ENCODE peak calls at places on chromosome 11, in four cellular contexts. M is GM12878, X is HL-60, D is K562. Y is an unnamed sample.

GRCh38 chr11:108170191-108170590 is 48.8 kb downstream of the ACAT1 start:
- DNase-seq in M (no peak), X (no peak), D (no peak), Y (no peak)

GRCh38 chr11:46248270-46249102 is 29.0 kb upstream of the CREB3L1 start:
- DNase-seq in M (no peak), X (no peak), D (peak), Y (no peak)

GRCh38 chr11:75462117-75462653 is 29.2 kb upstream of the KLHL35 start:
- DNase-seq in M (no peak), X (no peak), D (no peak), Y (no peak)

GRCh38 chr11:61336171-61336935 is 3.3 kb downstream of the TKFC start:
- DNase-seq in M (peak), X (peak), D (peak), Y (peak)

GRCh38 chr11:103541186-103541795 is 432.1 kb downstream of the DYNC2H1 start:
- DNase-seq in M (no peak), X (no peak), D (no peak), Y (no peak)

GRCh38 chr11:61695917-61696316 is 15.7 kb downstream of the DAGLA start:
- DNase-seq in M (peak), X (no peak), D (peak), Y (peak)

GRCh38 chr11:101458161-101458560 is 125.6 kb downstream of the TRPC6 start:
- DNase-seq in M (no peak), X (no peak), D (no peak), Y (no peak)

GRCh38 chr11:11263238-11264030 is 89.6 kb downstream of the CSNK2A3 start:
- DNase-seq in M (no peak), X (no peak), D (no peak), Y (no peak)

GRCh38 chr11:73404048-73404447 is 27.8 kb downstream of the RELT start:
- DNase-seq in M (no peak), X (peak), D (peak), Y (no peak)

GRCh38 chr11:104926771-104927470 is 28.7 kb upstream of the CASP12 start:
- DNase-seq in M (no peak), X (no peak), D (no peak), Y (no peak)

GRCh38 chr11:1822648-1823375 is 12.0 kb upstream of the SYT8 start:
- DNase-seq in M (no peak), X (no peak), D (no peak), Y (no peak)

GRCh38 chr11:133955945-133956421 is 785 bp downstream of the IGSF9B start:
- DNase-seq in M (no peak), X (no peak), D (no peak), Y (no peak)

GRCh38 chr11:72039108-72039850 is 40.6 kb downstream of the IL18BP start:
- DNase-seq in M (no peak), X (no peak), D (no peak), Y (no peak)

GRCh38 chr11:10930224-10930960 is 72.5 kb upstream of the ZBED5 start:
- DNase-seq in M (no peak), X (peak), D (no peak), Y (no peak)

GRCh38 chr11:16815047-16815767 is 76.8 kb downstream of the C11orf58 start:
- DNase-seq in M (no peak), X (peak), D (no peak), Y (no peak)

GRCh38 chr11:69908511-69909220 is 89.5 kb upstream of the FGF3 start:
- DNase-seq in M (no peak), X (no peak), D (no peak), Y (no peak)

GRCh38 chr11:95791385-95792033 is 1.2 kb downstream of the CEP57 start:
- DNase-seq in M (no peak), X (no peak), D (no peak), Y (no peak)

GRCh38 chr11:123547180-123547579 is 107.2 kb downstream of the SCN3B start:
- DNase-seq in M (peak), X (no peak), D (no peak), Y (peak)

GRCh38 chr11:41779401-41779960 is 320.0 kb upstream of the LRRC4C start:
- DNase-seq in M (no peak), X (no peak), D (no peak), Y (no peak)

GRCh38 chr11:7538466-7539454 is 25.0 kb downstream of the PPFIBP2 start:
- DNase-seq in M (no peak), X (no peak), D (no peak), Y (no peak)

DNA sequence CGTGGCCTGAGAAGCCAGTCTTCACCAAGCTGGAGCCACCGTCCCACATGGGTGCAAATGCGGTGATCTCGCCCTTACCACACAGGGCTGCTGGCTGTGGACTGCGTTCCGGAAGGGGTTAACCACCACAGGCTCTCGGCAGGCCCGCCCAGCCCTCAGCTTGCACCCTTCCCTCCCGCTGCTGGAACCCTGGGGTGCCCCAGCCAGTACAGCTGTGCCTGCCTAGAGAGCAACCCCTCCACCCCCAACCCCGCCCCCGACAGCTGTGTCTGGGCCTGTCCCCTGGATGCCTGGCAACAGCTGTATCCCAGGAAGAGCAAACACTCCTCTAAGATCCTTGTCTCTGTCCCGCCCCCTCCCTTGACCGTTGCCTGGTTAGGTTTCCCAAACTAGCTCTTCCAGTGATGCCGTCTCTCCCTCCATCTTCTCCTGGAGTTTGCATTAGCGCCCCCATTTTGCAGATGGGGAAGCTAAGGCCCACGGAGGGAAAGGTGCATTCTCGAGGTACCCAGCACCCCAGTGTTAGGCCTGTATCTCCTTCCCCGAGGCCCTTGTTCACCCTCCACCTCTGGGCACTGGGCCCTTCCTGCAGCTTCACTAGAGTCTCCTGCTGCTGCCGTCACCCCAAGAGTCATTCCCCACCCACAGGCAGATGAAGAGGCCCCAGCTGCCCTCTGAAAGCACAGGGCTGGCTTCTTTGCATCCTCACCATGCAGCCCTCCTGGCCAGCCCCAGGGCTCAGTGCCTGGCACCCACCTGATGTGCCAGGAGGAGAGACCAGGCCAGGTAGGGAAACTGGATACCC is 12.6 kb upstream of the COX8A start:
- DNase-seq in M (no peak), X (peak), D (peak), Y (no peak)
- TF ChIP-seq SPI1 in M (no peak), X (no peak), D (no peak), Y (no peak)

DNA sequence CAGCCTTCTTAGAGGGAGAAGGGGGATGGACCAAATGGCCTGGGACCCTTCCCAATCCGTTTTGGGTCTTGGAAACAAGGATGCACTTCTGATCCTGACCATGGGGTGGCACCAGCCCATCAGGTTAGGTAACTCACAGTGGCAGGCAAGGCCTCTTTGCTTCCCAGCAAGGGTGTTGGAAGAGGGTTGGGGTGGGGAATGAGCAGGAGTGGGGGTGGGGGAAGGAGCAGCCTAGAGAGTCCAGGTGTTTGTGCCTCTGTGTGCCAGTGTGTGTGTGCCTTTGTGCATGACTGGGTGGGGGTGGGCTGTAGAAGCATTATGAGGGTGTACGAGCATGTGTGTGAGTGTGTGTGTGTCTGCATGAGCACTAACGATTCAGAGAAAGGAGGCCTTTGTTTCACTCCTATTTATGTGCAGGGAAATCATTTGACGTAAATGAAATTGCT is 213.1 kb downstream of the INSC start:
- DNase-seq in M (no peak), X (peak), D (peak), Y (peak)
- TF ChIP-seq POLR2AphosphoS5 in M (no peak), X (no peak), D (no peak), Y (no peak)

DNA sequence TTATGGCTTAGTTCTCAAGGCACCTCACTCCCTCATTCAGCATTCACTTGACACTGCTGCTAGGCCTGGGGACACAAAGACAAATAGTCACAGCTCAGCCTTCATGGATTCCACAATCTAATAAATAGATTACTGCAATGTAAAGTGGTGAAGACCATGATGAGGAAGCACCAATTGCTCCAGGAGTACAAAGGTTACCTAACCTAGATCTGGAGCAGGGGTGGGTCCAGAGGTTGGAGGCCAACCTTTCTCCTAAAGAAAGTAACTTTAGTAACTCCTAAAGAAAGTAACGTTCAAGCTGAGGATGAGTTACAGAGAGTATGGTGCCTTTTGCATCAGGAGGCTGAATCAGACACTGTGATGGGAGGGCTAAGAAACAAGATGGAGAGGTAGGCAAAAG is 4.1 kb downstream of the TRIM3 start:
- DNase-seq in M (no peak), X (no peak), D (no peak), Y (no peak)
- TF ChIP-seq SPI1 in M (no peak), X (no peak), D (no peak), Y (no peak)

DNA sequence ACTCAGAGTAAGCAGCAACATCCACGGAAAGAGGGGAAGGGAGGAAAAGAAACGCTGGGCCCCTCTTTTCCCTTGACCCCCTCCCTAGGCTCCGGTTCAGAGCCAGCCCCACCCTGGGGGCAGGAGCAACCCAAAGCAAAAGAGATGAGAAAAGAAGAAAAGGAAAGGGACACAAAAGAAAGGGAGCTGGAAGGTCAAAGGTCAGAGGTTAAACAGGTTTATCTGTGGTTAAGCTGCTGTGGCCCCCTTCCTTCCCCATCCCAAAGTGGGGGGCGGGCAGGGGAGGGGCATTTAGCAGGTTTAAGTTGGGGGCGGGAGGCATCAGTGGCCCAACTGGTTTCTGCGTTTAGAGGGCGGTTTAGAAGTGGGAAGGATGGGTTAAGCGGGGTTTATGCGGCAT is 35.6 kb downstream of the SLC22A12 start:
- DNase-seq in M (no peak), X (no peak), D (no peak), Y (no peak)
- TF ChIP-seq POLR2AphosphoS5 in M (no peak), X (no peak), D (no peak), Y (no peak)

GRCh38 chr11:113615098-113615497 is 91.0 kb downstream of the TMPRSS5 start:
- DNase-seq in M (no peak), X (no peak), D (no peak), Y (no peak)
- TF ChIP-seq SPI1 in M (no peak), X (no peak), D (no peak), Y (no peak)

GRCh38 chr11:111306321-111306720 is 8.0 kb downstream of the POU2AF3 start:
- DNase-seq in M (no peak), X (no peak), D (no peak), Y (no peak)

GRCh38 chr11:111307472-111308108 is 9.2 kb downstream of the POU2AF3 start:
- DNase-seq in M (no peak), X (no peak), D (no peak), Y (no peak)

GRCh38 chr11:111310088-111310487 is 11.7 kb downstream of the POU2AF3 start:
- DNase-seq in M (no peak), X (no peak), D (no peak), Y (no peak)

GRCh38 chr11:111309516-111309915 is 11.2 kb downstream of the POU2AF3 start:
- DNase-seq in M (no peak), X (no peak), D (no peak), Y (no peak)

DNA sequence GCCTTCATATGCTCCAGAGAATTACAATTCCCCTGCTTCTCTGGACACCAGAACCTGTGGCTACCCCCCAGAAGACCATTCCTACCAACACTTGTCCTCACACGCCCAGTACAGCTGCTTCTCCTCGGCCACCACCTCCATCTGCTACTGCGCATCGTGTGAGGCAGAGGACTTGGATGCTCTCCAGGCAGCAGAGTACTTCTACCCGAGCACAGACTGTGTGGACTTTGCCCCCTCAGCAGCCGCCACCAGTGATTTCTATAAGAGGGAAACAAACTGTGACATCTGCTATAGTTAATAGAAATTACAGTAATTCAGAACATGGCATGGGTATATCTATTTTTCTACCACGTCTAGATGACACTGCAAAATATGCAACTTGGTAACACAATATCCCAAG is 9.8 kb downstream of the POU2AF3 start:
- DNase-seq in M (no peak), X (no peak), D (no peak), Y (no peak)
- TF ChIP-seq POLR2AphosphoS5 in M (no peak), X (no peak), D (no peak), Y (no peak)

GRCh38 chr11:2824851-2825250 is 60.7 kb downstream of the CDKN1C start:
- DNase-seq in M (no peak), X (no peak), D (no peak), Y (no peak)
- TF ChIP-seq SPI1 in M (no peak), X (no peak), D (no peak), Y (no peak)

DNA sequence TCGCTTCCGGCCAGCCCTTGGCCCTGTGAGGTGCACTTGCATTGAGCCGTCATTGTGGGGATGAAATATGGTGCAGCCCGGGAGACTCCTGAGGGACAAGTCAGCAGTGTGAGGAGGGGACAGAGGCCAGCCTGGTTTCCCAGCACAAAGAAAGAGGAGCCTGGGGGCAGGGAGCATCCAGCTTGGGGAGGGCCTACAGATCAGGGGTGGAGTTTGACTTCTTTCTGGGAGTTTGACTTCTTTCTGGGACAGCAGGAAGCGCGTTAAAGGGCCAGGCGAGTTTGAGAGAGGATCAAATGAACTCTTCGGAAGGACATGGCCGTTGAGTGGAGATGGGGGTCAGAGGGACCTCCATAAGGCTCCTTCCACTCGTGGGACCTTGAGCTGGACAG is 91.9 kb downstream of the LRRC32 start:
- DNase-seq in M (no peak), X (no peak), D (no peak), Y (no peak)
- TF ChIP-seq POLR2AphosphoS5 in M (no peak), X (no peak), D (no peak), Y (no peak)